ENCODE peak calls at places on chromosomes 11 and 22, in eight cellular contexts. C is lung, X is left lung, F is K562, G is IMR-90, Q is colonic mucosa, N is breast epithelium, J is thoracic aorta. K is an unnamed sample. For H3K4me1, the result is how much of the 10 kb centered on the place peaks cover.

GRCh38 chr11:114259124-114259526 is 37.1 kb upstream of the NNMT start:
- DNase-seq in C (no peak), X (no peak), F (no peak), G (no peak), Q (no peak), N (peak), J (no peak), K (peak)

GRCh38 chr11:68213135-68213515 is at the start of gene KMT5B:
- DNase-seq in C (peak), X (peak), F (peak), G (peak), Q (peak), N (no peak), J (no peak), K (no peak)

GRCh38 chr11:57982763-57983162 is 40.9 kb upstream of the OR9Q1 start:
- DNase-seq in C (no peak), X (no peak), F (no peak), G (no peak), Q (no peak), N (no peak), J (no peak), K (no peak)

GRCh38 chr11:36463781-36464180 is 46.3 kb downstream of the TRAF6 start:
- DNase-seq in C (no peak), X (no peak), F (no peak), G (peak), Q (no peak), N (no peak), J (no peak), K (no peak)

GRCh38 chr11:13260963-13261599 is 16.5 kb upstream of the BMAL1 start:
- DNase-seq in C (no peak), X (no peak), F (no peak), G (peak), Q (no peak), N (no peak), J (no peak), K (no peak)

GRCh38 chr11:70628176-70628860 is 230.0 kb downstream of the CTTN start:
- DNase-seq in C (no peak), X (no peak), F (no peak), G (no peak), Q (no peak), N (no peak), J (no peak), K (no peak)

GRCh38 chr11:114938799-114939198 is 260.5 kb downstream of the NXPE2 start:
- DNase-seq in C (no peak), X (no peak), F (no peak), G (no peak), Q (no peak), N (no peak), J (no peak), K (no peak)

GRCh38 chr11:65425105-65425970 is 2.7 kb downstream of the NEAT1 start:
- DNase-seq in C (no peak), X (peak), F (peak), G (peak), Q (peak), N (no peak), J (no peak), K (no peak)

GRCh38 chr11:9722893-9723292 is 59.0 kb downstream of the SWAP70 start:
- DNase-seq in C (no peak), X (no peak), F (no peak), G (no peak), Q (no peak), N (no peak), J (no peak), K (no peak)

GRCh38 chr11:68840661-68841653 is 759 bp downstream of the CPT1A start:
- DNase-seq in C (peak), X (peak), F (peak), G (peak), Q (peak), N (peak), J (no peak), K (peak)

GRCh38 chr11:111639226-111639925 is 37.1 kb downstream of the SIK2 start:
- DNase-seq in C (no peak), X (no peak), F (no peak), G (no peak), Q (no peak), N (no peak), J (no peak), K (no peak)

GRCh38 chr22:21761086-21761485 is 25.5 kb upstream of the YPEL1 start:
- DNase-seq in C (no peak), X (no peak), F (no peak), G (peak), Q (no peak), N (no peak), J (no peak), K (no peak)

GRCh38 chr11:45079943-45080719 is 66.3 kb upstream of the PRDM11 start:
- DNase-seq in C (no peak), X (peak), F (no peak), G (no peak), Q (peak), N (peak), J (no peak), K (no peak)
- H3K4me1 ChIP-seq in C (under half), X (under half), F (under half), G (under half), Q (under half), N (under half), J (under half), K (under half)

GRCh38 chr22:17205432-17205831 is 13.8 kb downstream of the ADA2 start:
- DNase-seq in C (no peak), X (no peak), F (no peak), G (no peak), Q (no peak), N (no peak), J (no peak), K (no peak)
- TF ChIP-seq CTCF in C (no peak), X (no peak), F (no peak), G (no peak), Q (no peak), N (no peak), J (no peak), K (no peak)

GRCh38 chr22:36323182-36323854 is 64.4 kb downstream of the MYH9 start:
- DNase-seq in C (peak), X (peak), F (no peak), G (peak), Q (no peak), N (peak), J (peak), K (peak)
- H3K4me1 ChIP-seq in C (under half), X (under half), F (under half), G (under half), Q (under half), N (under half), J (under half), K (half or more)

GRCh38 chr22:50606126-50606525 is 5.5 kb downstream of the MAPK8IP2 start:
- DNase-seq in C (no peak), X (no peak), F (no peak), G (no peak), Q (no peak), N (no peak), J (no peak), K (no peak)
- TF ChIP-seq CTCF in C (no peak), X (no peak), F (no peak), G (no peak), Q (no peak), N (no peak), J (no peak), K (no peak)

GRCh38 chr11:93528757-93529639 is 14.2 kb downstream of the SMCO4 start:
- DNase-seq in C (no peak), X (no peak), F (no peak), G (no peak), Q (no peak), N (no peak), J (no peak), K (peak)
- H3K4me1 ChIP-seq in C (under half), X (under half), F (under half), G (under half), Q (under half), N (under half), J (under half), K (under half)

GRCh38 chr11:76787911-76788596 is 4.9 kb downstream of the TSKU start:
- DNase-seq in C (no peak), X (peak), F (peak), G (peak), Q (peak), N (peak), J (no peak), K (no peak)
- TF ChIP-seq CTCF in C (no peak), X (no peak), F (no peak), G (no peak), Q (no peak), N (no peak), J (no peak), K (no peak)

GRCh38 chr11:120337133-120337895 is 1.1 kb downstream of the ARHGEF12 start:
- DNase-seq in C (peak), X (peak), F (no peak), G (no peak), Q (peak), N (no peak), J (peak), K (no peak)
- H3K4me1 ChIP-seq in C (under half), X (under half), F (under half), G (under half), Q (under half), N (under half), J (under half), K (under half)

GRCh38 chr11:1652778-1653540 is 23.4 kb downstream of the KRTAP5-5 start:
- DNase-seq in C (peak), X (peak), F (peak), G (peak), Q (peak), N (peak), J (peak), K (peak)
- TF ChIP-seq CTCF in C (peak), X (peak), F (peak), G (peak), Q (peak), N (peak), J (peak), K (peak)

GRCh38 chr11:72744474-72744873 is 7.7 kb downstream of the ARAP1 start:
- DNase-seq in C (no peak), X (no peak), F (peak), G (no peak), Q (no peak), N (no peak), J (no peak), K (no peak)

GRCh38 chr11:72741429-72741833 is 10.8 kb downstream of the ARAP1 start:
- DNase-seq in C (no peak), X (peak), F (peak), G (no peak), Q (no peak), N (no peak), J (no peak), K (no peak)

GRCh38 chr11:72741849-72742521 is 10.2 kb downstream of the ARAP1 start:
- DNase-seq in C (no peak), X (peak), F (no peak), G (peak), Q (no peak), N (no peak), J (no peak), K (no peak)

GRCh38 chr11:72743321-72744221 is 8.6 kb downstream of the ARAP1 start:
- DNase-seq in C (no peak), X (no peak), F (no peak), G (no peak), Q (no peak), N (no peak), J (no peak), K (no peak)

GRCh38 chr11:72742522-72743320 is 9.5 kb downstream of the ARAP1 start:
- DNase-seq in C (no peak), X (no peak), F (no peak), G (no peak), Q (no peak), N (no peak), J (no peak), K (no peak)
- H3K4me1 ChIP-seq in C (under half), X (under half), F (half or more), G (under half), Q (under half), N (under half), J (under half), K (under half)

K was measured in prostate gland.